ENCODE peak calls at places on chromosomes 7 and 10, in five cellular contexts. F is A549, M is OCI-LY7, O is left lung, V is H1. W is an unnamed sample.

GRCh38 chr10:86102031-86102430 is 264.6 kb downstream of the GRID1 start:
- DNase-seq in F (no peak), M (no peak), O (no peak), V (no peak), W (no peak)

GRCh38 chr7:150898475-150899011 is 46.2 kb downstream of the AOC1 start:
- DNase-seq in F (peak), M (peak), O (peak), V (peak), W (no peak)

GRCh38 chr7:74061840-74062539 is 21.6 kb upstream of the LIMK1 start:
- DNase-seq in F (peak), M (peak), O (peak), V (no peak), W (peak)

GRCh38 chr7:130386876-130387275 is 6.6 kb downstream of the CPA1 start:
- DNase-seq in F (no peak), M (no peak), O (no peak), V (no peak), W (no peak)

GRCh38 chr10:71973777-71974488 is 9.7 kb downstream of the CHST3 start:
- DNase-seq in F (no peak), M (no peak), O (no peak), V (no peak), W (no peak)

GRCh38 chr10:45001382-45002148 is 842 bp downstream of the ZNF22 start:
- DNase-seq in F (peak), M (peak), O (peak), V (no peak), W (no peak)

GRCh38 chr7:72019436-72019835 is 392.7 kb downstream of the CALN1 start:
- DNase-seq in F (no peak), M (no peak), O (no peak), V (no peak), W (no peak)

GRCh38 chr10:104577861-104578480 is 63.1 kb upstream of the SORCS3 start:
- DNase-seq in F (no peak), M (no peak), O (no peak), V (no peak), W (no peak)

GRCh38 chr7:44394112-44394447 is 68.7 kb upstream of the CAMK2B start:
- DNase-seq in F (no peak), M (no peak), O (no peak), V (no peak), W (no peak)

GRCh38 chr10:76149602-76150138 is 718.2 kb downstream of the LRMDA start:
- DNase-seq in F (no peak), M (no peak), O (no peak), V (no peak), W (no peak)

GRCh38 chr7:2785071-2785500 is 59.0 kb downstream of the GNA12 start:
- DNase-seq in F (no peak), M (no peak), O (no peak), V (no peak), W (no peak)

GRCh38 chr7:142460402-142461117 is 202.7 kb upstream of the PRSS58 start:
- DNase-seq in F (no peak), M (no peak), O (no peak), V (no peak), W (no peak)

GRCh38 chr7:141640239-141640840 is 61.6 kb downstream of the DENND11 start:
- DNase-seq in F (no peak), M (no peak), O (no peak), V (no peak), W (no peak)

GRCh38 chr10:54124209-54124890 is 676.7 kb downstream of the PCDH15 start:
- DNase-seq in F (no peak), M (no peak), O (no peak), V (no peak), W (peak)

GRCh38 chr7:45921699-45922519 is 837 bp upstream of the IGFBP3 start:
- DNase-seq in F (peak), M (peak), O (no peak), V (peak), W (no peak)

GRCh38 chr10:94578790-94579189 is 33.2 kb downstream of the HELLS start:
- DNase-seq in F (no peak), M (no peak), O (no peak), V (no peak), W (no peak)

GRCh38 chr10:127307338-127307737 is 110.9 kb upstream of the INSYN2A start:
- DNase-seq in F (no peak), M (no peak), O (no peak), V (no peak), W (no peak)

GRCh38 chr10:13634207-13634606 is 47.4 kb downstream of the PRPF18 start:
- DNase-seq in F (no peak), M (no peak), O (no peak), V (no peak), W (no peak)

GRCh38 chr7:155560982-155561686 is 14.8 kb upstream of the CNPY1 start:
- DNase-seq in F (no peak), M (no peak), O (no peak), V (no peak), W (no peak)

GRCh38 chr7:92076509-92076908 is 57.8 kb downstream of the CYP51A1 start:
- DNase-seq in F (no peak), M (no peak), O (no peak), V (no peak), W (peak)

GRCh38 chr10:46231087-46231486 is 55.7 kb upstream of the ANTXRL start:
- DNase-seq in F (no peak), M (no peak), O (peak), V (no peak), W (no peak)

GRCh38 chr7:121755818-121756501 is 117.0 kb upstream of the PTPRZ1 start:
- DNase-seq in F (no peak), M (no peak), O (no peak), V (no peak), W (no peak)

GRCh38 chr7:79298145-79298760 is 155.2 kb downstream of the MAGI2 start:
- DNase-seq in F (peak), M (peak), O (no peak), V (no peak), W (no peak)

GRCh38 chr7:84022686-84023308 is 171.8 kb downstream of the SEMA3A start:
- DNase-seq in F (peak), M (no peak), O (no peak), V (no peak), W (no peak)

DNA sequence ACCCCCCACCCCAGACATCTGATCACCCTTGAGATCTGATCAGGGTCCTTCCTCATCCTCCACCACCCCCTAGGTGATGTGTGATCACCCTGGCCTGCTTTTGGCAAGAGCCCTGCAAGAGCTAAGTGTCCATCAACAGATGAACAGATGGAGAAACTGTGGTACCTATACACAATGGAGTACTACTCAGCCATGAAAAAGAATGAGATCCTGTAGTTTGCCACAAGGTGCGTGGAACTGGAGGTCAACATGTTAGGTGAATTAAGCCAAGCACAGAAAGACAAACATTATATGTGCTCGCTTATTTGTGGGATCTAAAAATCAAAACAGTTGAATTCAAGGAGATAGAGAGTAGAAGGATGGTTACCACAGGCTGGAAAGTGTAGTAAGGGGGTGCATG is 209.1 kb downstream of the USP6NL start:
- DNase-seq in F (no peak), M (no peak), O (no peak), V (no peak), W (no peak)
- H3K27ac ChIP-seq in F (no peak), M (no peak), O (no peak), V (no peak), W (no peak)

GRCh38 chr10:3127921-3128320 is 44.7 kb downstream of the PITRM1 start:
- DNase-seq in F (no peak), M (no peak), O (peak), V (no peak), W (no peak)

GRCh38 chr10:3125527-3126170 is 46.9 kb downstream of the PITRM1 start:
- DNase-seq in F (no peak), M (no peak), O (peak), V (no peak), W (no peak)

GRCh38 chr10:3124412-3125175 is 48.0 kb downstream of the PITRM1 start:
- DNase-seq in F (no peak), M (no peak), O (peak), V (no peak), W (no peak)

GRCh38 chr10:3126741-3127342 is 45.7 kb downstream of the PITRM1 start:
- DNase-seq in F (no peak), M (no peak), O (peak), V (no peak), W (no peak)

GRCh38 chr10:3126249-3126648 is 46.3 kb downstream of the PITRM1 start:
- DNase-seq in F (no peak), M (no peak), O (peak), V (no peak), W (no peak)
- H3K27ac ChIP-seq in F (peak), M (no peak), O (no peak), V (no peak), W (no peak)

GRCh38 chr7:803243-803635 is 29.0 kb upstream of the SUN1 start:
- DNase-seq in F (no peak), M (no peak), O (no peak), V (no peak), W (no peak)
- H3K27ac ChIP-seq in F (no peak), M (no peak), O (no peak), V (no peak), W (no peak)

GRCh38 chr7:69780377-69780776 is 182.1 kb downstream of the AUTS2 start:
- DNase-seq in F (no peak), M (no peak), O (no peak), V (peak), W (no peak)
- H3K27ac ChIP-seq in F (peak), M (no peak), O (no peak), V (no peak), W (no peak)

DNA sequence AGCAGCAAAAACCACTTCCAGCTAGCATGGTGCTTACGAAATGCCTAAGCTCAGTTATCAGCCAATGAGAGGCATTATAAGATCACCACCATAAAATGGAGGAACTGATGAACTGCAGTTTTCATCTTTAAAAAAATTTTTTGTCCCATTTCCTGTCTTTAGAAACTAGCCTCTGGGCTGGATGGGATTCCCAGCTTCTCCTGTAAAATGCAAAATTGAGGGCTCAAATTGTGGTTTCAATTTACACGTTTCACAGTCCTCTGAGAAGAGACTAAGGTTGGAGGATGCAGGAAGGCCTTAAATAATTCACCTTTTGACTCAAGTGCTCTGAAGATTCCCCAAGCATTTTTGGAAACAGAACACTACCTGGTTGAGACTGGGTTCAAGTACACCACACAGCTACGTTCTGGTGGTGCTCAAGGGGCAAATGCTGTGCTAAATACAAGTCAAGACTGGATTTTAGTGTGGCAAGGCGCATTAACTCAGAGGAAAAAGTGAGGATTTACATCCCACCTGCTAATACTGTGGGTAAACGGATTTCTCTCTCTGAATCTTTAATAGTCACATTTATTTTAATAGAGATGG is 948 bp downstream of the ZNF25 start:
- DNase-seq in F (peak), M (peak), O (no peak), V (no peak), W (no peak)
- H3K27ac ChIP-seq in F (peak), M (peak), O (peak), V (no peak), W (peak)

DNA sequence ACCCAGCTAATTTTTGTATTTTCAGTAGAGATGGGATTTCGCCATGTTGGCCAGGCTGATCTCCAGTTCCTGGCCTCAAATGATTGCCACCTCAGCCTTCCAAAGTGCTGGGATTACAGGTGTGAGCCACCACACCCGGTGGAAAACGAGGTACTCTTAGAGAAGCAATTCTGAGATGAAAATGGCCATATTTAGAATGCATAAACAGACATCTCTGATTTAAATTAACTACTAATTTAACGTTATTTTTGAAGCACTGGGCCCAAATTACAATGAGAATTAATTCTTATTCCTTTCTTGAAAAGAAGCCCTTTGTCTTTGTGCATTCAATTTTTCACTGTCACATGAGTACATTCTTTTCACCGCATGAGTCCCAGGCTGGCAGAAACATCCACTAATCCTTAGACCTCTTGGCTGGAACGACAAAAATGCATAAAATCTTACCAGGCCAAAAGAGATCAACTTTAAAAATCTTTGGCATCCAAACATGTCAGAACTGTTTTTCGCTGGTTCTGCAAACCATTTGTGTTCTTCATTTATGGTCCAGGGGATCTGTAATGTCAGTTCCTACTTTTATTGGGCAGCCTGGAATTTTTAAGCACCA is 60.1 kb upstream of the CAPZA2 start:
- DNase-seq in F (no peak), M (no peak), O (no peak), V (no peak), W (no peak)
- H3K27ac ChIP-seq in F (peak), M (no peak), O (no peak), V (no peak), W (peak)